ENCODE peak calls at places on chromosomes 6 and 20, in four cellular contexts. A is HepG2, M is pancreas, Y is GM23338. O is an unnamed sample.

GRCh38 chr20:4375881-4376280 is 345.8 kb upstream of the PRND start:
- DNase-seq in M (no peak), Y (no peak), A (no peak), O (peak; percentile 70)

GRCh38 chr6:11258260-11259237 is 26.1 kb upstream of the NEDD9 start:
- DNase-seq in Y (no peak), M (no peak), A (no peak), O (no peak)

GRCh38 chr6:119108076-119108475 is 29.6 kb upstream of the FAM184A start:
- DNase-seq in M (no peak), Y (no peak), A (no peak), O (no peak)

GRCh38 chr6:79833264-79833663 is 114.1 kb downstream of the ELOVL4 start:
- DNase-seq in A (no peak), Y (no peak), M (no peak), O (no peak)

GRCh38 chr6:76451926-76452709 is 379.7 kb upstream of the IMPG1 start:
- DNase-seq in Y (no peak), M (no peak), A (no peak), O (no peak)

GRCh38 chr20:52291109-52291508 is 99.5 kb upstream of the ZFP64 start:
- DNase-seq in M (no peak), A (no peak), Y (peak; percentile 14), O (no peak)

GRCh38 chr20:1229541-1229940 is 3.7 kb downstream of the RAD21L1 start:
- DNase-seq in M (no peak), Y (no peak), A (no peak), O (no peak)

GRCh38 chr6:124577734-124578281 is 384.4 kb upstream of the RNF217 start:
- DNase-seq in Y (no peak), A (no peak), M (no peak), O (no peak)

GRCh38 chr20:63273635-63274380 is 1.2 kb downstream of the ARFGAP1 start:
- DNase-seq in A (peak; percentile 82), M (no peak), Y (no peak), O (peak; percentile 84)

GRCh38 chr6:155183095-155183494 is 80.7 kb upstream of the CLDN20 start:
- DNase-seq in Y (no peak), A (no peak), M (no peak), O (no peak)

GRCh38 chr6:157603971-157604370 is 219.1 kb upstream of the SNX9 start:
- DNase-seq in A (no peak), M (no peak), Y (no peak), O (no peak)

GRCh38 chr6:118679293-118679692 is 27.9 kb upstream of the CEP85L start:
- DNase-seq in M (no peak), Y (no peak), A (no peak), O (no peak)

GRCh38 chr6:87772597-87773530 is 70.8 kb upstream of the AKIRIN2 start:
- DNase-seq in A (peak; percentile 94), Y (no peak), M (no peak), O (no peak)

GRCh38 chr6:20746024-20746423 is 211.8 kb downstream of the CDKAL1 start:
- DNase-seq in M (no peak), A (no peak), Y (no peak), O (no peak)

GRCh38 chr20:62208805-62209755 is 11.0 kb downstream of the HRH3 start:
- DNase-seq in Y (peak; percentile 76), A (peak; percentile 63), M (peak; percentile 74), O (no peak)

GRCh38 chr6:20600831-20601230 is 66.6 kb downstream of the CDKAL1 start:
- DNase-seq in Y (no peak), A (no peak), M (no peak), O (no peak)

GRCh38 chr20:61170521-61170920 is 81.5 kb upstream of the CDH4 start:
- DNase-seq in Y (peak; percentile 48), A (no peak), M (no peak), O (no peak)

GRCh38 chr20:23528867-23529431 is 38.0 kb downstream of the CST8 start:
- DNase-seq in A (no peak), Y (no peak), M (no peak), O (no peak)

GRCh38 chr20:59955131-59955796 is 3.0 kb upstream of the CDH26 start:
- DNase-seq in Y (peak; percentile 52), A (peak; percentile 53), M (no peak), O (no peak)

GRCh38 chr6:144718431-144718830 is 433.3 kb downstream of the UTRN start:
- DNase-seq in M (no peak), A (no peak), Y (no peak), O (peak; percentile 16)

GRCh38 chr6:111936718-111937117 is 63.5 kb upstream of the FYN start:
- DNase-seq in M (no peak), Y (no peak), A (no peak), O (no peak)

DNA sequence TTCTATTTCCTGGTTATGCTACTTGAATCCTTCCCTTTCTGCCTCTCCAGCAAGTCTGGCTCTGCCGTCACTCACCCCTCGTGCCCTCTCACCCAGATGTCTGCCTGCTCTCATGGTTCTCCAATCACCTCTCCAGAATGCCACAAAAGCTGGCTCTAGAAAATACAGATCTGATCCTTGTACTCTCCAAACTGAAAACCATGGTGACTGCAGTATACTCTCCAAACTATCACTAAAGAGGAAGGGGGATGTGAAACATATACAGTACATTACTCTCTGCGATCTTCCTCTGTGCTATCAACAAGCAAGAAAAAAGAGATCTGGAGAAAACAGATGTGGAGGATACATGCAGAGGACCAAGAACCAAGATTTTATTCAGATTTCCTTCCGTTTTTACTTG is 91.1 kb downstream of the ATXN1 start:
- DNase-seq in A (no peak), M (no peak), Y (no peak), O (no peak)
- H3K4me3 ChIP-seq in A (no peak overlapping the region), M (no peak overlapping the region), Y (no peak overlapping the region), O (no peak overlapping the region)

GRCh38 chr6:117478853-117479231 is 3.6 kb upstream of the DCBLD1 start:
- DNase-seq in Y (no peak), M (no peak), A (no peak), O (no peak)
- H3K27ac ChIP-seq in Y (no peak overlapping the region), M (no peak overlapping the region), A (peak overlapping the region; percentile 61), O (no peak overlapping the region)

DNA sequence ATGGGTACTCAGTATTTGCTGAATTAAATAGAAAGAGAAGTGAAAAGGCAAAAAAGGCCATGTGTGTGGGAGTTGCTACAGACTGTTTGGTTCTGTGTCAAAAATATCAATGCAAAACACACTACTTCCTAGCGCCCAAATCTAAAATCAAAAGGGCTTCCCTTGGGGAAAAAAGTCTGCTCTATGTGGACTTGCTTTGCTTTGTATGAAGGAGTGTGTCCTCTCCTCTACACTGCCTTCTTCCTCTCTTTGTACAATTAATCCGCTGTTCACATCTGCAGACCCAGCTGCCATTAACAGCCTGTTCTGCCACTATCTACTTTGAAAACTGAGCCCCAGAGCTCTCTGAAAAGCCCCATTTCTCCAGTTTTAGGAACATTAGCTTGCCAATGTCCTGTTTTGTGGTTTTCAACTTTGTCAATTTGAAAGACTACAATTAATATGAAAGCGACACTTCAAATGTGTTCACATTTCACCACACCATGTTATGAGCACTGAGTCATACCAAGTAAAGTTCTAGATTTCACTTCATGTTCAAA is 102.9 kb downstream of the KIF13A start:
- DNase-seq in M (no peak), Y (no peak), A (no peak), O (no peak)
- H3K4me3 ChIP-seq in M (no peak overlapping the region), Y (no peak overlapping the region), A (no peak overlapping the region), O (no peak overlapping the region)

DNA sequence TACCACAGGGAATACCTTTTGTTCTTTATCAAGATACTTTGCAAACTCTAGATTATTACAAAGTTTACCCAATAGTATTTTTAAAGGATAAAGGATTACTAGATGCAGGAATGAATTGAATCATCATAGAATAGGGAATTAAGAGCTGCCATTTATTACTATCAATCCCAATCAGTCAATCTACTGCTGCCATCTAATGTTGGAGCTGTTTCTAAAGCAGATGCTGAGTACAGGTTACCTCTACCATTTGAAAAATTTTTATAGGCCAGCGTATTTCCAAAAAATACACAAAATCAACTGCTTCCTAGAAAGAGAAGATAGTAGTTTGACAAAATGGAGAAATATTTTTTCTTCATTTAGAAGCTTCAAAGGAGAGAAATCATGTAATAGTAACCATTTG is 520.4 kb downstream of the ADGRB3 start:
- DNase-seq in A (no peak), Y (no peak), M (no peak), O (no peak)
- H3K27ac ChIP-seq in A (no peak overlapping the region), Y (no peak overlapping the region), M (no peak overlapping the region), O (no peak overlapping the region)

DNA sequence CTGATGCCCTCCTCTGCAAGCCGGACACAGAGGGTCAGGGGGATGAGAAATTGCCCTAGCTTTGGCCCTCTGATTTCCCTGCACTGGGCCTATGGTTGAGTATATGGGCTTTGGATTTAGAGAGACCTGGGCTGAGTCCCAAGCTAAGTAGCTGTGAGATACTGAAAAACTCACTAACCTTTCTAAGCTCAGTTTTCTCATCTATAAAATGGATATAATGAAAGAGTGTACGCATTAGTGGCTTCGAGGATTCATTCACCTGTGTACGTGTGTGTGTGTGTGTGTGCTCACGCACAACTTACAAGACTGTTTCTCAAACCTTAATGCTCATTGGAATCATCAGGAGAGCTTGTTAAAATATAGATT is 12.7 kb upstream of the RBPJL start:
- DNase-seq in Y (no peak), A (no peak), M (no peak), O (no peak)
- H3K4me3 ChIP-seq in Y (peak overlapping the region; percentile 64), A (peak overlapping the region; percentile 60), M (no peak overlapping the region), O (no peak overlapping the region)

GRCh38 chr20:58174708-58175287 is 53.7 kb downstream of the ANKRD60 start:
- DNase-seq in A (no peak), M (no peak), Y (no peak), O (no peak)
- H3K27ac ChIP-seq in A (no peak overlapping the region), M (no peak overlapping the region), Y (no peak overlapping the region), O (no peak overlapping the region)

GRCh38 chr6:110331383-110331782 is 26.8 kb downstream of the METTL24 start:
- DNase-seq in Y (no peak), A (no peak), M (no peak), O (no peak)
- H3K4me3 ChIP-seq in Y (no peak overlapping the region), A (no peak overlapping the region), M (no peak overlapping the region), O (no peak overlapping the region)

GRCh38 chr6:33768644-33769120 is 20.2 kb downstream of the LEMD2 start:
- DNase-seq in Y (peak; percentile 89), M (peak; percentile 95), A (peak; percentile 64), O (peak; percentile 74)

GRCh38 chr6:33770116-33770832 is 18.7 kb downstream of the LEMD2 start:
- DNase-seq in A (no peak), M (no peak), Y (peak; percentile 58), O (no peak)

GRCh38 chr6:33770833-33771341 is 18.0 kb downstream of the LEMD2 start:
- DNase-seq in A (no peak), M (no peak), Y (no peak), O (no peak)

GRCh38 chr6:33771342-33772113 is 17.4 kb downstream of the LEMD2 start:
- DNase-seq in A (no peak), M (peak; percentile 89), Y (peak; percentile 96), O (peak; percentile 94)

GRCh38 chr6:33769248-33769821 is 19.6 kb downstream of the LEMD2 start:
- DNase-seq in M (no peak), Y (no peak), A (no peak), O (no peak)
- H3K27ac ChIP-seq in M (no peak overlapping the region), Y (no peak overlapping the region), A (no peak overlapping the region), O (no peak overlapping the region)